ENCODE peak calls at places on chromosome 18, in five cellular contexts. L is HCT116, K is K562, A is H1, D is GM12878. C is an unnamed sample.

GRCh38 chr18:59783138-59783537 is 85.9 kb upstream of the CCBE1 start:
- DNase-seq in D (peak), A (peak), L (peak), K (peak), C (peak)

GRCh38 chr18:56431551-56431950 is 206.8 kb downstream of the TXNL1 start:
- DNase-seq in D (no peak), A (no peak), L (no peak), K (no peak), C (no peak)

GRCh38 chr18:56475250-56475649 is 163.1 kb downstream of the TXNL1 start:
- DNase-seq in L (no peak), D (no peak), A (no peak), K (no peak), C (no peak)

GRCh38 chr18:58690259-58690658 is 19.0 kb downstream of the MALT1 start:
- DNase-seq in D (no peak), L (no peak), A (no peak), K (no peak), C (no peak)

GRCh38 chr18:79496978-79497637 is 101.4 kb downstream of the NFATC1 start:
- DNase-seq in A (no peak), K (no peak), D (no peak), L (no peak), C (no peak)

GRCh38 chr18:3758531-3758930 is 308.6 kb downstream of the TGIF1 start:
- DNase-seq in K (no peak), L (peak), D (no peak), A (no peak), C (peak)

GRCh38 chr18:50523165-50523564 is 36.7 kb upstream of the MAPK4 start:
- DNase-seq in L (no peak), A (no peak), K (no peak), D (no peak), C (no peak)

GRCh38 chr18:46761054-46761769 is 4.4 kb upstream of the ST8SIA5 start:
- DNase-seq in A (no peak), K (no peak), L (no peak), D (no peak), C (no peak)

GRCh38 chr18:69071680-69072079 is 273.8 kb downstream of the CCDC102B start:
- DNase-seq in L (no peak), K (no peak), D (no peak), A (no peak), C (no peak)
- TF ChIP-seq SIN3A in L (no peak), K (no peak), D (no peak), A (no peak), C (no peak)

DNA sequence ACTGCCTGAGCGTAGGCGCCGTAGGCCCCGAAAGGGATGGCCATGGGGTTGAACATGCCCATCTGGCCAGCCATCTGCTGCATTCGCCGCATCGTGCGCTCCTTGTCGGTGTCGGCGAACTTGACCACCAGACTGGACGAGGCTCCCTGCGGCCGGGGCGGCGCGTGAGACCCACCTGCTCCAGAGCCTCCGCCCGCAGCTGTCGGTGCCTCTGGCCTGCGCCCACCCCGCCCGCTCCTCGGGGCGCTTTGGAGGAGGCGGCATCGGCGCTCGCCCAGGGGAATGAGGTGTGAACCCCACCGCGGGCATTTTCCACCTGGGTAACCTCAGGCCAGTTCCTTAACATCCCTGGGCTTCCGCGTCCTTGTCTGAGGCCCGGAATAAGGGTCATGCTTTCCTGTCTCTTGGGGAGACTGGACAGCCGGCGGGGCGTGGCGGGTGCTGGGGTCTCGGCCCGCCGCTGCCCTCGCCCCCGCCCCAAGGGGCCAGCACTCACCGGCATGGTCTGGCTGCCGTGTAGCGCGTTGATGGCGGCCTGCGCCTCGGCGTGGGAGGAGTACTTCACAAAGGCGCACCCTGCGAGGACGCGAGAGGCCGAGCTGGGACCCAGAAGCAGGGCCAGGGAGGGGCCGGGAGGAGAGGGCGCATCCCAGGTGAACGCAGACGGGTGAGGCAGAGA is 291.1 kb downstream of the CELF4 start:
- DNase-seq in L (no peak), K (no peak), A (no peak), D (no peak), C (no peak)
- TF ChIP-seq CTCF in L (no peak), K (no peak), A (no peak), D (no peak), C (no peak)

GRCh38 chr18:61651880-61652268 is 240.9 kb downstream of the RNF152 start:
- DNase-seq in A (no peak), L (no peak), D (no peak), K (no peak), C (no peak)
- TF ChIP-seq SIN3A in A (no peak), L (no peak), D (no peak), K (no peak), C (no peak)

DNA sequence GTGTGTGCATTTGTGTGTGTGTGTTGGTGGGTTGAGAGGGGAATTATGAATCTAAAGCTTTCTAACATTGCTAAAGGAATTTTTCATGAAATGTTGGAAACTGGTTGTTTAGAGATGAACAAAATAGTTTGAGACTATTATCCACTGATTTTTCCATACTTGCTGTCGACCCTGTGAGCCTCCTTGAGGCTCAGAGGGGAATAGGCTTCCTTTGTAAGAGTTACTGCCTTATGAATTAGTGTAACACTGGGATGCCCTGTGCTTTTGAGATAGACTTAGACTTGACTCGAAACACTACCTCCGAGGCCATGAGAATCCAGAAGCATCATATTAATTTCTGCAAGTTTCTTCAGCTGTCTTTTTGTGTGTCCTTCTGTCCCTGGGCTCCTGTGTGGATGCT is 37.9 kb downstream of the AQP4 start:
- DNase-seq in D (no peak), K (no peak), L (no peak), A (no peak), C (no peak)
- TF ChIP-seq CTCF in D (no peak), K (no peak), L (peak), A (no peak), C (no peak)

GRCh38 chr18:76498064-76498463 is 3.0 kb upstream of the ZNF516 start:
- DNase-seq in K (no peak), A (no peak), L (no peak), D (no peak), C (no peak)
- TF ChIP-seq SIN3A in K (no peak), A (no peak), L (no peak), D (no peak), C (no peak)

GRCh38 chr18:62187543-62188378 is 706 bp downstream of the RELCH start:
- DNase-seq in K (peak), A (peak), L (no peak), D (no peak), C (no peak)
- TF ChIP-seq CTCF in K (peak), A (no peak), L (no peak), D (no peak), C (no peak)

DNA sequence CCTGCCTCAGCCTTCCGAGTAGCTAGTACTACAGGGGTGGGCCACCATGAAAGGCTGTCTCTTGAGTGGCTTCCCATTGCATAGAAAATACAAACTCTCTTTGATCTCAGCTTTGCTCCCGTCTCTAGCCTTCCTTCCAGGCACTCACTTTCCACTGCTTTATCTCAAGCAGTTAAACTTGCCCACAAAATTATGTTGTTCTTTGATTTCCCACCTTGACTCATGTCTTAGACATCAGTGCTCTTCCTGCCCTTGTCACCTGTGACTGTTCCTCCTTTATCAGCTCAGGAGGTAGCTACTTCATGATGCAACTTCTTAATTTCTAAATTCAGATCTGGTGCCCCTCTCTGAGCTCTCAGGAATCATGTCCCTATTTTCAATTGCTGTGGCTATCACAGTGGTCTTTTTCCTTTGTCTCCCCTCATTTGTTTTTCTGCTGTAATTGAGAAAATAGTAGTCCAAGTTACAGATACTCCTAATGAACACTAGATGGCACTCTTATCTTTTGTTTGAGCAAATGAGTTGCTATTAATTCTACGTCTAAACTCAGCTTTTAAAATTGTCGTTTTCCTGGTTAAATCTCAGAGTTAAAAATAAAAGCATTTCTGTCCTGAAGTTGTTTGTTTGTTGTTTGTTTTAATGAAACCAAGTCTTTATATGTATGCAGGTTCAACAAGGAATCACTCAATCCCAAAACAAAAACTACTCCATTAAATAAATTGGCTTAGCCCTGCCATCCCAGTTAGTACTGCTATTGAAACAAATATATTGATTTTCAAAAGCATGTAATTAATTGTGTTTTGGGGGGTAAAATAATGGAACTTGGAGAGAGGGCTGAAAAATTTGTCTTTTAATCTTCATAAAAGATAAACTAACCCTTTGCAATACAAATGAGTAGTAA is 46.9 kb upstream of the GREB1L start:
- DNase-seq in A (no peak), D (no peak), K (peak), L (peak), C (no peak)
- TF ChIP-seq SIN3A in A (no peak), D (no peak), K (no peak), L (no peak), C (no peak)